ENCODE peak calls at places on chromosome 15, in four cellular contexts. One of them, this sample, is unnamed.

GRCh38 chr15:68541743-68542142 is 37.0 kb upstream of the CORO2B start:
- DNase-seq in H1: no peak
- DNase-seq in K562: no peak
- DNase-seq in GM12878: no peak
- DNase-seq in this sample: no peak

GRCh38 chr15:78049691-78050440 is 27.6 kb downstream of the TBC1D2B start:
- DNase-seq in H1: no peak
- DNase-seq in K562: no peak
- DNase-seq in GM12878: peak
- DNase-seq in this sample: peak

GRCh38 chr15:59738676-59739075 is 49.6 kb upstream of the BNIP2 start:
- DNase-seq in H1: no peak
- DNase-seq in K562: no peak
- DNase-seq in GM12878: no peak
- DNase-seq in this sample: no peak

GRCh38 chr15:80234883-80235282 is 17.1 kb downstream of the CTXND1 start:
- DNase-seq in H1: peak
- DNase-seq in K562: peak
- DNase-seq in GM12878: no peak
- DNase-seq in this sample: peak

GRCh38 chr15:23416349-23417276 is 30.4 kb downstream of the GOLGA6L2 start:
- DNase-seq in H1: peak
- DNase-seq in K562: peak
- DNase-seq in GM12878: no peak
- DNase-seq in this sample: no peak

GRCh38 chr15:81253846-81254245 is 57.2 kb downstream of the IL16 start:
- DNase-seq in H1: no peak
- DNase-seq in K562: no peak
- DNase-seq in GM12878: no peak
- DNase-seq in this sample: no peak

GRCh38 chr15:82692171-82692570 is 17.5 kb downstream of the AP3B2 start:
- DNase-seq in H1: no peak
- DNase-seq in K562: no peak
- DNase-seq in GM12878: no peak
- DNase-seq in this sample: no peak

GRCh38 chr15:40344217-40344616 is 3.5 kb upstream of the CCDC9B start:
- DNase-seq in H1: no peak
- DNase-seq in K562: no peak
- DNase-seq in GM12878: no peak
- DNase-seq in this sample: peak

GRCh38 chr15:63166219-63166618 is 8.9 kb upstream of the RPS27L start:
- DNase-seq in H1: peak
- DNase-seq in K562: peak
- DNase-seq in GM12878: no peak
- DNase-seq in this sample: no peak

GRCh38 chr15:36961956-36962355 is 138.4 kb downstream of the MEIS2 start:
- DNase-seq in H1: no peak
- DNase-seq in K562: no peak
- DNase-seq in GM12878: no peak
- DNase-seq in this sample: no peak

GRCh38 chr15:86870846-86871245 is 791.2 kb downstream of the AGBL1 start:
- DNase-seq in H1: no peak
- DNase-seq in K562: no peak
- DNase-seq in GM12878: no peak
- DNase-seq in this sample: no peak

GRCh38 chr15:49987198-49987785 is 131.7 kb downstream of the ATP8B4 start:
- DNase-seq in H1: no peak
- DNase-seq in K562: no peak
- DNase-seq in GM12878: no peak
- DNase-seq in this sample: peak

GRCh38 chr15:48020166-48020565 is 100.6 kb upstream of the SLC24A5 start:
- DNase-seq in H1: no peak
- DNase-seq in K562: no peak
- DNase-seq in GM12878: peak
- DNase-seq in this sample: no peak

GRCh38 chr15:98668566-98669308 is 20.4 kb downstream of the IGF1R start:
- DNase-seq in H1: no peak
- DNase-seq in K562: no peak
- DNase-seq in GM12878: peak
- DNase-seq in this sample: peak

GRCh38 chr15:40398413-40398873 is 7.2 kb upstream of the IVD start:
- DNase-seq in H1: no peak
- DNase-seq in K562: no peak
- DNase-seq in GM12878: peak
- DNase-seq in this sample: no peak

GRCh38 chr15:36278219-36278618 is 301.2 kb upstream of the CDIN1 start:
- DNase-seq in H1: no peak
- DNase-seq in K562: peak
- DNase-seq in GM12878: no peak
- DNase-seq in this sample: peak

GRCh38 chr15:85277847-85278246 is 102.6 kb upstream of the AKAP13 start:
- DNase-seq in H1: no peak
- DNase-seq in K562: no peak
- DNase-seq in GM12878: no peak
- DNase-seq in this sample: no peak

GRCh38 chr15:68389936-68390790 is 41.8 kb downstream of the ITGA11 start:
- DNase-seq in H1: peak
- DNase-seq in K562: no peak
- DNase-seq in GM12878: peak
- DNase-seq in this sample: peak

GRCh38 chr15:78561490-78561889 is 3.8 kb upstream of the CHRNA5 start:
- DNase-seq in H1: no peak
- DNase-seq in K562: no peak
- DNase-seq in GM12878: no peak
- DNase-seq in this sample: no peak

GRCh38 chr15:95812491-95812890 is 518.0 kb upstream of the NR2F2 start:
- DNase-seq in H1: no peak
- DNase-seq in K562: no peak
- DNase-seq in GM12878: no peak
- DNase-seq in this sample: peak

GRCh38 chr15:66882251-66883020 is 180.4 kb downstream of the SMAD6 start:
- DNase-seq in H1: peak
- DNase-seq in K562: no peak
- DNase-seq in GM12878: no peak
- DNase-seq in this sample: peak

GRCh38 chr15:100602822-100603393 is 519 bp downstream of the ASB7 start:
- DNase-seq in H1: peak
- DNase-seq in K562: peak
- DNase-seq in GM12878: peak
- DNase-seq in this sample: peak
- TF ChIP-seq CHD1 in H1: no peak
- TF ChIP-seq CHD1 in K562: no peak
- TF ChIP-seq CHD1 in GM12878: no peak
- TF ChIP-seq CHD1 in this sample: no peak

GRCh38 chr15:91268510-91268909 is 168.5 kb downstream of the SV2B start:
- DNase-seq in H1: peak
- DNase-seq in K562: peak
- DNase-seq in GM12878: no peak
- DNase-seq in this sample: no peak
- TF ChIP-seq CHD1 in H1: no peak
- TF ChIP-seq CHD1 in K562: no peak
- TF ChIP-seq CHD1 in GM12878: no peak
- TF ChIP-seq CHD1 in this sample: no peak

GRCh38 chr15:58057559-58057958 is 8.0 kb downstream of the ALDH1A2 start:
- DNase-seq in H1: no peak
- DNase-seq in K562: no peak
- DNase-seq in GM12878: no peak
- DNase-seq in this sample: no peak
- TF ChIP-seq CHD1 in H1: no peak
- TF ChIP-seq CHD1 in K562: no peak
- TF ChIP-seq CHD1 in GM12878: no peak
- TF ChIP-seq CHD1 in this sample: no peak

DNA sequence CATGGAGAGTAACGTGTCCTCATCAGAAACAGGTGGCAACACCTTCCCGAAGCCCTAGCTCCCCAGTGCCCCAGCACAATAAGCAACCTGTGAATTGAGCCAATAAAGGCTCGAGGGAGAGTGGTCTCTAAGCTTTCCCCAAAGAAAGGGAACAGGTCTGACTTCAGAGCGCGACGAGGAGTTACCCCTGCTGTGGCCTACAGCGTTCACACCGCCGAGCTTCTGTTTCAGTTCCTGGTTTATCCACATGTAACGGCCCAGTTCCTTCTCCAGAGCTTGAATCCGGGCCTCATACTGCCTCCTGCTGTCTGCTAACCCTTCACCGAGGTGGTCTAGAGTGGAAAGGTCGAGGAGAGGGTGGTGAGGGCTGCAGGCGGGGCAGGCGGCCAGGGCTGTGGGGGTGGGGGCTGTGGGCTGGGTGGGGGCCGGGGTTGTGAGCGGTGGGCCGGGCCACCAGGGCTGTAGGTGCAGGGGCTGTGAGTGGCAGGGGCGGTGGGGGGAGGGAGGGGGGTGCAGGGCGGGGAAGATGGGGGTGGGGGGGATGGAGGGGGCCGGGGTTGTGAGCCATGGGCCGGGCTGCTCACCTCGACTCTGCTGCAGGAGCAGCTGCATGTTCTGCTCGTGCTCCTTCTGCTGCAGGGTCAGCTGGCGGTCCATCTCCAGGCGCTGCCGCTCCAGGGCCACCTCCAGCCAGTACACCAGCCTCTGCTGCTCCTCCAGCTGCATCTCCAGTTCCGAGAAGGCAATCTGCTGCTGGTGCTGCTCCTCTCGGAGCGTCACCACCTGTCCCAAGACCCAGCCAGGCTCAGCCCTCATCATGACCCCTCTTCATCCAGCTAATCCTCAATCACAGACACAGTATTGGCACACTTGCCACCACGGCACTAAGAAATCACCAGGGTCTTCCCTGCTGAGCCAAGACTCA is 26.2 kb downstream of the KIF7 start:
- DNase-seq in H1: no peak
- DNase-seq in K562: no peak
- DNase-seq in GM12878: no peak
- DNase-seq in this sample: no peak
- TF ChIP-seq CHD1 in H1: no peak
- TF ChIP-seq CHD1 in K562: no peak
- TF ChIP-seq CHD1 in GM12878: no peak
- TF ChIP-seq CHD1 in this sample: no peak

GRCh38 chr15:29682361-29682760 is 139.9 kb downstream of the TJP1 start:
- DNase-seq in H1: no peak
- DNase-seq in K562: no peak
- DNase-seq in GM12878: no peak
- DNase-seq in this sample: no peak
- TF ChIP-seq CHD1 in H1: no peak
- TF ChIP-seq CHD1 in K562: no peak
- TF ChIP-seq CHD1 in GM12878: no peak
- TF ChIP-seq CHD1 in this sample: no peak

GRCh38 chr15:70113304-70113700 is 15.6 kb upstream of the TLE3 start:
- DNase-seq in H1: no peak
- DNase-seq in K562: no peak
- DNase-seq in GM12878: no peak
- DNase-seq in this sample: no peak

GRCh38 chr15:70118599-70118998 is 20.9 kb upstream of the TLE3 start:
- DNase-seq in H1: no peak
- DNase-seq in K562: no peak
- DNase-seq in GM12878: no peak
- DNase-seq in this sample: no peak

GRCh38 chr15:70120109-70120508 is 22.4 kb upstream of the TLE3 start:
- DNase-seq in H1: no peak
- DNase-seq in K562: no peak
- DNase-seq in GM12878: no peak
- DNase-seq in this sample: no peak

GRCh38 chr15:70114226-70114625 is 16.5 kb upstream of the TLE3 start:
- DNase-seq in H1: no peak
- DNase-seq in K562: no peak
- DNase-seq in GM12878: no peak
- DNase-seq in this sample: no peak

DNA sequence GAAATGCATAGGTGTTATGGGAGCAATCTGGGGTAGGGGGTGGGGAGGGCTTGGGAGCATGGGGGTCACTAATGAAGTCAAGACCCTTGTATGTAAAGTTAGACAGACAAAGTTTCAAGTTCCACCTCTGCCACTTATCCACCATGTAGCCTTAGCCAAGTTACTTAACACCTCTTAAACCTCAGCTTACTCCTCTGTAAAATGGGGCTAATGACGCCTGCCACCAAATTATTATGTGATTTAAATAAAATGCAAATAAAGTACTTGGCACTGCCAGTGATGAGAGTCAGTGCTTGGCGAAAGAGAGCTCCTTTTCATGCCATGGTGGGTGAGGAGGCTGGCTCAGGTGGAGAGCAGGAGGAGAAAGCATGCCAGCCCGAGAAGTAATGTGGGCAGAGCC is 18.6 kb upstream of the TLE3 start:
- DNase-seq in H1: no peak
- DNase-seq in K562: no peak
- DNase-seq in GM12878: no peak
- DNase-seq in this sample: no peak
- TF ChIP-seq CHD1 in H1: no peak
- TF ChIP-seq CHD1 in K562: no peak
- TF ChIP-seq CHD1 in GM12878: no peak
- TF ChIP-seq CHD1 in this sample: no peak

This sample was measured in IMR-90.